ENCODE peak calls at places on chromosome 20, in seven cellular contexts. U, L, I, T, M, G and D are unnamed samples.

GRCh38 chr20:22974354-22974753 is 60.8 kb upstream of the SSTR4 start:
- DNase-seq in I (peak), M (no peak), U (peak), T (no peak), L (no peak), G (peak), D (no peak)

GRCh38 chr20:61537239-61537638 is 285.2 kb downstream of the CDH4 start:
- DNase-seq in G (no peak), U (no peak), I (no peak), T (no peak), M (no peak), L (no peak), D (no peak)

GRCh38 chr20:5657190-5657872 is 92.9 kb upstream of the SHLD1 start:
- DNase-seq in L (peak), T (peak), I (peak), M (no peak), G (peak), U (peak), D (no peak)

GRCh38 chr20:33561981-33562601 is 72.2 kb downstream of the CBFA2T2 start:
- DNase-seq in I (peak), M (no peak), G (peak), T (peak), U (no peak), L (peak), D (no peak)

GRCh38 chr20:47663354-47664067 is 121.8 kb downstream of the SULF2 start:
- DNase-seq in M (no peak), L (peak), T (peak), U (peak), G (peak), I (peak), D (peak)

GRCh38 chr20:18853216-18853615 is 39.6 kb downstream of the SCP2D1 start:
- DNase-seq in I (no peak), G (no peak), T (no peak), M (no peak), U (no peak), L (no peak), D (no peak)

GRCh38 chr20:44398303-44398702 is 42.8 kb downstream of the HNF4A start:
- DNase-seq in U (no peak), L (no peak), G (peak), M (no peak), I (peak), T (peak), D (no peak)

GRCh38 chr20:63027425-63028389 is 20.9 kb upstream of the BHLHE23 start:
- DNase-seq in T (no peak), I (no peak), M (peak), U (no peak), G (peak), L (peak), D (no peak)

GRCh38 chr20:51059862-51060261 is 37.0 kb upstream of the KCNG1 start:
- DNase-seq in U (no peak), G (no peak), M (no peak), I (peak), T (peak), L (no peak), D (no peak)

GRCh38 chr20:41499064-41499463 is 119.1 kb downstream of the CHD6 start:
- DNase-seq in T (no peak), I (no peak), G (no peak), U (no peak), L (no peak), M (no peak), D (no peak)

GRCh38 chr20:51542033-51542893 is at the start of gene NFATC2:
- DNase-seq in G (peak), L (no peak), T (no peak), M (no peak), U (peak), I (no peak), D (peak)

DNA sequence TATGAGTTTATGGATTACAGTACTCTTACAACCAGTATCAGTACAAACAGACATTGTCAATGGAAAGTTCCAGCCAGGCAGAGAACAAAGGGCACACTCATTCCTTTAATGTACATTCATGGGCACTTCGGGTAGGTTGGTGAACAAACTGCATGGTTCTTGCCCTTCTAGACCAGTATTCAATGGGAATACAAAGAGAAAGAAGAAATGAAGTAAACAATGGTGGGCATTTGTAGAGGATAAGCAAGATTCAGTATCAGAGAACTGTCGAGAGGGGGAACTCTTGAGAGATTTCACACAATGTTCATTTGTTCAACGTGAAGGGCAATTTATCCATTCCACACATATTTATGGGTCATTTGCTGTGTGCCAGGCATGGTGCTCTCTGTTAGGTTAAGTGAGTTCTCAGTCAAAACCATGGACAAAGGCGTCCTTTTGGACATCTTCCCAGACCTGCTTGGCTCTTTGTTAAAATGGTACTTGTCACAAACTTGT is 714.8 kb downstream of the DHX35 start:
- DNase-seq in T (no peak), L (no peak), M (no peak), U (no peak), G (no peak), I (peak), D (no peak)
- TF ChIP-seq CTCF in T (peak), L (no peak), M (peak), U (peak), G (no peak), I (peak), D (no peak)

DNA sequence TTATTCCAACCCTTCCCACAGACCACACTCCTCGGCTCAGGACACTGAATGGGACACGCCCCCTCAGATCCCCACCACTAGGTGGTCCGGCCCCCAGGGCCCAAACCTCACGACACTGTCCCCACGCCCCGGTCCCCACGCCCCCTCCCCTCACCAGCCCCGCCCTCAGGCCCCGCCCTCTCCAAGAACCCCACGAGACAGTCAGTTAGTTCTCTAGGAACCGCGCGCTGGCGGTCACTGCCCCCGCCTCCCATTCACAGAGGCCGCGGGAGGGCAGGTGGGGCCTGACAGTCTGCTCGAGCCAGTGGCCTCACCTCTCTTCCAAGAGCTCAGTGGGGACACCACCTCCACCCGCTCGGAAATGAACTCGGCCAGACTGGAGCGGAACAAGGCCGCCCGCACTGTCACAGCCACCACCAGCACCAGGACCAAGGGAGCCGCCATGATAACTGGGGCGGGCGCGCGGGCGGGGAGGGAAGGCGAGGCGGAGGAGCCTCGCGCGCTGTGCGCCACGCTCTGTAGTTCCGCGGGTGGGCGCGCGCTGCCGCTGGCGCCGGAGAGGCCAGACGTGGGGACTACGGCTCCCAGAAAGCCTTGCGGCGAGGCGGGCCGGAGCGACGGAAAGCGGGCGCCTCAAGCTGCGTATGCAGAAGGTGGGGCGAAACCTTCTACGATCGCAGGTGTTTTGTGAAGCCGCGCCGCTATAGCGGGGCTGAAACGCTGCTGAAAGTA is at the start of gene PIGU:
- DNase-seq in I (peak), U (peak), G (peak), M (peak), L (peak), T (peak), D (peak)
- TF ChIP-seq CTCF in I (no peak), U (no peak), G (no peak), M (peak), L (peak), T (no peak), D (no peak)

GRCh38 chr20:59645316-59645715 is 41.0 kb downstream of the PHACTR3 start:
- DNase-seq in T (no peak), U (no peak), G (no peak), I (no peak), L (no peak), M (no peak), D (no peak)

GRCh38 chr20:59647271-59647670 is 42.9 kb downstream of the PHACTR3 start:
- DNase-seq in M (no peak), I (no peak), T (no peak), U (no peak), G (no peak), L (no peak), D (no peak)

GRCh38 chr20:59644371-59644939 is 40.1 kb downstream of the PHACTR3 start:
- DNase-seq in I (no peak), M (no peak), L (no peak), U (no peak), G (no peak), T (no peak), D (no peak)

GRCh38 chr20:59646487-59646886 is 42.1 kb downstream of the PHACTR3 start:
- DNase-seq in I (no peak), T (no peak), M (no peak), U (no peak), G (no peak), L (no peak), D (no peak)

GRCh38 chr20:59645761-59646171 is 41.4 kb downstream of the PHACTR3 start:
- DNase-seq in G (no peak), I (no peak), M (no peak), L (no peak), U (no peak), T (no peak), D (no peak)
- TF ChIP-seq CTCF in G (peak), I (no peak), M (peak), L (no peak), U (peak), T (no peak), D (no peak)

GRCh38 chr20:19888269-19888669 is 128.9 kb upstream of the NAA20 start:
- DNase-seq in L (no peak), I (no peak), T (no peak), G (no peak), U (no peak), M (no peak), D (no peak)

GRCh38 chr20:19885576-19885956 is 127.5 kb downstream of the RIN2 start:
- DNase-seq in I (no peak), U (no peak), G (no peak), M (no peak), L (no peak), T (no peak), D (no peak)

GRCh38 chr20:19887566-19888268 is 129.4 kb upstream of the NAA20 start:
- DNase-seq in M (no peak), U (no peak), I (no peak), L (no peak), G (no peak), T (peak), D (no peak)

GRCh38 chr20:19885981-19886665 is 128.1 kb downstream of the RIN2 start:
- DNase-seq in L (peak), T (peak), M (no peak), U (peak), G (peak), I (peak), D (no peak)

GRCh38 chr20:19886666-19887288 is 128.7 kb downstream of the RIN2 start:
- DNase-seq in U (no peak), G (peak), M (no peak), T (no peak), I (peak), L (no peak), D (no peak)
- TF ChIP-seq CTCF in U (no peak), G (no peak), M (peak), T (no peak), I (peak), L (no peak), D (no peak)

GRCh38 chr20:60202046-60202445 is 243.8 kb downstream of the CDH26 start:
- DNase-seq in I (no peak), U (no peak), L (no peak), G (no peak), M (no peak), T (no peak), D (no peak)
- TF ChIP-seq CTCF in I (no peak), U (no peak), L (no peak), G (no peak), M (no peak), T (no peak), D (no peak)

DNA sequence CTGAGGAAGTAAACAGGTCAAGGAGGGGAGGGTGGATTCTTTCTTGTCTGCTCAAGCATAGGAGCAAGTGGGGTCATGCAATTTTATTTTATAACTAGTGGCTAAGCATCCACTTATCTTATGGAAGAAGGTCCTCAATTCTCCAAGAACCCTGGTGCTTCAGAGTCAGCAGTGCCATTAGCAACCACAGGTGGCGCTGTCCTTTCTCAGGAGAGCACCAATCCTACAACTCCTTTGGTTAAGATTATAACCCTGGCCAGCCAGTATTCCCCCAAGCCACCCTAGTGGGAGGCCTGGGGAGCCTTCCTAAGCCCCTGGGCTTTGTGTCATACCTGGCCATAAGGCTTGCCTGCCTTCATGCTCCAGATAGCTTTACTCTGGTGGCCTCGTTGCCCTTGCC is 60.7 kb downstream of the PCSK2 start:
- DNase-seq in I (no peak), M (no peak), T (no peak), G (no peak), L (no peak), U (no peak), D (no peak)
- TF ChIP-seq CTCF in I (peak), M (peak), T (no peak), G (peak), L (no peak), U (peak), D (no peak)

GRCh38 chr20:58237318-58238182 is 9.1 kb upstream of the ANKRD60 start:
- DNase-seq in T (peak), L (no peak), I (peak), U (no peak), M (no peak), G (no peak), D (no peak)
- TF ChIP-seq CTCF in T (no peak), L (no peak), I (no peak), U (peak), M (no peak), G (peak), D (no peak)

GRCh38 chr20:45685896-45686295 is 15.9 kb upstream of the WFDC11 start:
- DNase-seq in T (no peak), L (no peak), U (peak), G (peak), M (no peak), I (no peak), D (no peak)
- TF ChIP-seq CTCF in T (no peak), L (no peak), U (no peak), G (no peak), M (no peak), I (no peak), D (no peak)

GRCh38 chr20:3330046-3330741 is 77.3 kb downstream of the DNAAF9 start:
- DNase-seq in G (no peak), I (peak), T (no peak), M (no peak), L (no peak), U (no peak), D (no peak)
- TF ChIP-seq CTCF in G (no peak), I (no peak), T (no peak), M (peak), L (no peak), U (no peak), D (no peak)